ENCODE peak calls at places on chromosomes 2 and 18, in eight cellular contexts. Q is RWPE1; M is stimulated activated CD8-positive, alpha-beta memory T cell treated with anti-CD3 and anti-CD28 coated beads, Interleukin-12 subunit alpha, Interleukin-12 subunit beta, amount 100 ng/mL, for 1 hour; N is T-helper 1 cell; S is NCI-H146; H is NCI-H1436; Y is SW480; I is activated naive CD4-positive, alpha-beta T cell. U is an unnamed sample.

GRCh38 chr2:134295441-134295840 is 41.6 kb downstream of the MGAT5 start:
- DNase-seq in Q (no peak), M (no peak), N (no peak), S (no peak), H (no peak), Y (no peak), I (no peak), U (no peak)

GRCh38 chr2:142938240-142938639 is 60.8 kb downstream of the KYNU start:
- DNase-seq in Q (no peak), M (no peak), N (no peak), S (no peak), H (no peak), Y (no peak), I (no peak), U (no peak)

GRCh38 chr2:219433666-219434467 is 776 bp upstream of the SPEG start:
- DNase-seq in Q (no peak), M (no peak), N (no peak), S (peak), H (peak), Y (peak), I (no peak), U (no peak)

GRCh38 chr2:99880148-99880983 is 262.0 kb downstream of the AFF3 start:
- DNase-seq in Q (peak), M (no peak), N (no peak), S (peak), H (no peak), Y (no peak), I (no peak), U (no peak)

GRCh38 chr18:13930964-13931363 is 15.6 kb upstream of the MC2R start:
- DNase-seq in Q (no peak), M (no peak), N (no peak), S (no peak), H (no peak), Y (no peak), I (no peak), U (no peak)

GRCh38 chr18:33583901-33584300 is 5.9 kb downstream of the ASXL3 start:
- DNase-seq in Q (no peak), M (no peak), N (no peak), S (no peak), H (no peak), Y (no peak), I (no peak), U (no peak)

GRCh38 chr2:95266781-95267430 is 7.3 kb upstream of the PROM2 start:
- DNase-seq in Q (no peak), M (no peak), N (no peak), S (no peak), H (no peak), Y (no peak), I (no peak), U (peak)

GRCh38 chr2:73266061-73266891 is 18.0 kb downstream of the FBXO41 start:
- DNase-seq in Q (no peak), M (no peak), N (no peak), S (no peak), H (no peak), Y (no peak), I (no peak), U (no peak)

GRCh38 chr2:198116652-198117175 is 312.3 kb downstream of the PLCL1 start:
- DNase-seq in Q (no peak), M (no peak), N (no peak), S (no peak), H (no peak), Y (no peak), I (no peak), U (no peak)

GRCh38 chr2:239167766-239168444 is 232.9 kb downstream of the HDAC4 start:
- DNase-seq in Q (no peak), M (no peak), N (no peak), S (no peak), H (no peak), Y (no peak), I (no peak), U (no peak)

GRCh38 chr2:41475959-41476358 is 571.9 kb upstream of the PKDCC start:
- DNase-seq in Q (no peak), M (no peak), N (no peak), S (peak), H (no peak), Y (no peak), I (no peak), U (no peak)

U was measured in type B pancreatic cell.